ENCODE peak calls at places on chromosomes 6 and 20, in nine cellular contexts. S is foreskin keratinocyte, T is heart left ventricle, G is endothelial cell, N is neural crest cell, F is NCI-H1105 treated with DMSO at 0.1 percent for 48 hours, P is GM10248, X is SW480, K is mucosa of gallbladder. Q is an unnamed sample.

GRCh38 chr6:32086661-32087573 is 22.2 kb downstream of the TNXB start:
- DNase-seq in S (no peak), T (no peak), G (no peak), N (no peak), F (no peak), P (peak), X (peak), K (no peak), Q (peak)

GRCh38 chr6:110551088-110551487 is 74.7 kb upstream of the SLC22A16 start:
- DNase-seq in S (no peak), T (no peak), G (no peak), N (no peak), F (no peak), P (no peak), X (no peak), K (no peak), Q (no peak)

GRCh38 chr6:17469006-17469972 is 75.9 kb downstream of the CAP2 start:
- DNase-seq in S (no peak), T (no peak), G (no peak), N (no peak), F (no peak), P (no peak), X (no peak), K (no peak), Q (no peak)

GRCh38 chr6:43216200-43216599 is 13.1 kb downstream of the DNPH1 start:
- DNase-seq in S (no peak), T (no peak), G (no peak), N (no peak), F (no peak), P (no peak), X (no peak), K (no peak), Q (no peak)

GRCh38 chr6:168332020-168332419 is 12.4 kb upstream of the DACT2 start:
- DNase-seq in S (no peak), T (no peak), G (no peak), N (no peak), F (no peak), P (no peak), X (no peak), K (no peak), Q (no peak)

GRCh38 chr20:45392733-45393132 is 14.6 kb upstream of the TP53TG5 start:
- DNase-seq in S (no peak), T (no peak), G (no peak), N (no peak), F (no peak), P (no peak), X (peak), K (no peak), Q (no peak)

GRCh38 chr6:122071950-122072647 is 327.4 kb upstream of the HSF2 start:
- DNase-seq in S (no peak), T (peak), G (no peak), N (no peak), F (no peak), P (no peak), X (no peak), K (no peak), Q (peak)

GRCh38 chr20:24987873-24988835 is 4.4 kb downstream of the APMAP start:
- DNase-seq in S (no peak), T (no peak), G (no peak), N (no peak), F (no peak), P (no peak), X (no peak), K (no peak), Q (no peak)

GRCh38 chr6:44779130-44779826 is 391.8 kb downstream of the CDC5L start:
- DNase-seq in S (no peak), T (no peak), G (no peak), N (no peak), F (no peak), P (peak), X (no peak), K (no peak), Q (no peak)

GRCh38 chr20:18007534-18008292 is 38.9 kb downstream of the MGME1 start:
- DNase-seq in S (no peak), T (no peak), G (no peak), N (no peak), F (no peak), P (no peak), X (no peak), K (peak), Q (peak)

GRCh38 chr20:31818376-31818908 is 714 bp upstream of the MYLK2 start:
- DNase-seq in S (no peak), T (no peak), G (no peak), N (no peak), F (no peak), P (no peak), X (no peak), K (no peak), Q (no peak)

GRCh38 chr6:157625764-157626163 is 197.3 kb upstream of the SNX9 start:
- DNase-seq in S (no peak), T (no peak), G (no peak), N (no peak), F (no peak), P (no peak), X (no peak), K (no peak), Q (no peak)

GRCh38 chr6:16352258-16352635 is 113.9 kb downstream of the GMPR start:
- DNase-seq in S (no peak), T (no peak), G (no peak), N (no peak), F (no peak), P (no peak), X (no peak), K (no peak), Q (no peak)

GRCh38 chr6:25100288-25100687 is 164.5 kb upstream of the RIPOR2 start:
- DNase-seq in S (no peak), T (no peak), G (no peak), N (no peak), F (no peak), P (no peak), X (no peak), K (no peak), Q (no peak)

GRCh38 chr6:30885481-30885998 is 1.2 kb downstream of the DDR1 start:
- DNase-seq in S (peak), T (no peak), G (no peak), N (no peak), F (peak), P (peak), X (peak), K (peak), Q (no peak)

GRCh38 chr20:49989234-49990065 is 6.7 kb downstream of the SNAI1 start:
- DNase-seq in S (no peak), T (peak), G (peak), N (peak), F (no peak), P (no peak), X (no peak), K (peak), Q (peak)

GRCh38 chr6:85273870-85274269 is 176.0 kb upstream of the NT5E start:
- DNase-seq in S (no peak), T (no peak), G (no peak), N (no peak), F (no peak), P (no peak), X (no peak), K (no peak), Q (no peak)

GRCh38 chr20:25277941-25278521 is 30.1 kb downstream of the PYGB start:
- DNase-seq in S (no peak), T (peak), G (no peak), N (no peak), F (no peak), P (no peak), X (no peak), K (no peak), Q (peak)

GRCh38 chr6:3990692-3991491 is 88.0 kb downstream of the FAM217A start:
- DNase-seq in S (no peak), T (peak), G (peak), N (peak), F (peak), P (peak), X (peak), K (peak), Q (peak)

GRCh38 chr6:12279322-12280098 is 10.7 kb upstream of the EDN1 start:
- DNase-seq in S (no peak), T (no peak), G (no peak), N (no peak), F (no peak), P (no peak), X (no peak), K (no peak), Q (no peak)

GRCh38 chr6:103335412-103335811 is 1524.3 kb downstream of the HACE1 start:
- DNase-seq in S (no peak), T (no peak), G (no peak), N (no peak), F (no peak), P (no peak), X (no peak), K (no peak), Q (no peak)

GRCh38 chr20:63276956-63277355 is 4.3 kb downstream of the ARFGAP1 start:
- DNase-seq in S (no peak), T (no peak), G (no peak), N (no peak), F (no peak), P (no peak), X (no peak), K (no peak), Q (no peak)

GRCh38 chr6:88302769-88303230 is 136.7 kb upstream of the CNR1 start:
- DNase-seq in S (no peak), T (no peak), G (no peak), N (no peak), F (no peak), P (no peak), X (no peak), K (no peak), Q (no peak)

Q was measured in testis.